ENCODE peak calls at places on chromosomes 16 and 17, in nine cellular contexts. R is GM12891, L is tibial nerve, I is transverse colon, W is ovary, T is heart left ventricle, O is NB4, X is body of pancreas, Z is IMR-90. U is an unnamed sample.

GRCh38 chr17:68771867-68772515 is 170.8 kb upstream of the FAM20A start:
- DNase-seq in T (no peak), I (no peak), L (peak; percentile 60), X (no peak), R (no peak), W (no peak), Z (peak; percentile 75), O (peak; percentile 65), U (no peak)

GRCh38 chr16:55030944-55031343 is 100.3 kb downstream of the IRX5 start:
- DNase-seq in R (no peak), T (no peak), W (no peak), L (no peak), Z (no peak), O (no peak), I (no peak), X (no peak), U (no peak)

GRCh38 chr17:6492892-6493674 is 48.8 kb downstream of the PIMREG start:
- DNase-seq in I (no peak), Z (no peak), W (peak; percentile 80), L (no peak), X (no peak), O (peak; percentile 11), T (no peak), R (no peak), U (no peak)

GRCh38 chr17:30225919-30226553 is 9.5 kb downstream of the SLC6A4 start:
- DNase-seq in Z (no peak), X (no peak), I (no peak), L (no peak), O (no peak), W (no peak), R (no peak), T (no peak), U (peak; percentile 73)

GRCh38 chr17:73142763-73143395 is 21.9 kb upstream of the SSTR2 start:
- DNase-seq in Z (peak; percentile 48), I (no peak), X (no peak), L (no peak), W (no peak), T (no peak), R (no peak), O (peak; percentile 91), U (no peak)

GRCh38 chr16:11692171-11692570 is 23.9 kb downstream of the SNN start:
- DNase-seq in I (no peak), W (no peak), Z (no peak), L (no peak), X (no peak), O (no peak), T (no peak), R (no peak), U (no peak)

GRCh38 chr17:29038511-29039300 is 4.2 kb upstream of the PIPOX start:
- DNase-seq in T (no peak), L (no peak), X (no peak), Z (no peak), I (no peak), R (no peak), O (no peak), W (no peak), U (no peak)

GRCh38 chr17:41325126-41325525 is 9.6 kb upstream of the KRTAP17-1 start:
- DNase-seq in X (no peak), O (no peak), T (no peak), I (no peak), W (no peak), Z (no peak), L (no peak), R (no peak), U (peak; percentile 42)

GRCh38 chr16:2236362-2237075 is at the start of gene DNASE1L2:
- DNase-seq in L (no peak), W (no peak), I (no peak), X (no peak), O (no peak), R (peak; percentile 50), Z (no peak), T (no peak), U (no peak)

GRCh38 chr17:16459850-16460550 is 32.0 kb downstream of the LRRC75A start:
- DNase-seq in T (no peak), Z (no peak), I (no peak), W (no peak), X (no peak), O (no peak), L (no peak), R (no peak), U (no peak)

GRCh38 chr16:67299269-67299668 is 19.9 kb downstream of the PLEKHG4 start:
- DNase-seq in W (no peak), T (no peak), I (no peak), L (no peak), R (no peak), O (no peak), Z (no peak), X (no peak), U (peak; percentile 23)
- TF ChIP-seq POLR2A in W (no peak), T (no peak), I (no peak), L (no peak), R (no peak), O (no peak), Z (no peak), X (no peak), U (no peak)

GRCh38 chr17:80262291-80262690 is 1.6 kb downstream of the RNF213 start:
- DNase-seq in X (no peak), Z (no peak), L (no peak), W (no peak), I (no peak), T (no peak), R (no peak), O (no peak), U (no peak)

GRCh38 chr17:80264793-80265075 is 4.1 kb downstream of the RNF213 start:
- DNase-seq in O (no peak), X (no peak), L (no peak), W (no peak), T (no peak), Z (no peak), R (no peak), I (no peak), U (no peak)

GRCh38 chr17:80264048-80264792 is 3.6 kb downstream of the RNF213 start:
- DNase-seq in L (no peak), Z (no peak), O (peak; percentile 60), T (no peak), W (no peak), I (peak; percentile 55), R (no peak), X (no peak), U (no peak)

GRCh38 chr17:80262775-80263244 is 2.2 kb downstream of the RNF213 start:
- DNase-seq in Z (no peak), T (no peak), I (no peak), X (no peak), O (no peak), R (no peak), L (no peak), W (peak; percentile 48), U (no peak)

DNA sequence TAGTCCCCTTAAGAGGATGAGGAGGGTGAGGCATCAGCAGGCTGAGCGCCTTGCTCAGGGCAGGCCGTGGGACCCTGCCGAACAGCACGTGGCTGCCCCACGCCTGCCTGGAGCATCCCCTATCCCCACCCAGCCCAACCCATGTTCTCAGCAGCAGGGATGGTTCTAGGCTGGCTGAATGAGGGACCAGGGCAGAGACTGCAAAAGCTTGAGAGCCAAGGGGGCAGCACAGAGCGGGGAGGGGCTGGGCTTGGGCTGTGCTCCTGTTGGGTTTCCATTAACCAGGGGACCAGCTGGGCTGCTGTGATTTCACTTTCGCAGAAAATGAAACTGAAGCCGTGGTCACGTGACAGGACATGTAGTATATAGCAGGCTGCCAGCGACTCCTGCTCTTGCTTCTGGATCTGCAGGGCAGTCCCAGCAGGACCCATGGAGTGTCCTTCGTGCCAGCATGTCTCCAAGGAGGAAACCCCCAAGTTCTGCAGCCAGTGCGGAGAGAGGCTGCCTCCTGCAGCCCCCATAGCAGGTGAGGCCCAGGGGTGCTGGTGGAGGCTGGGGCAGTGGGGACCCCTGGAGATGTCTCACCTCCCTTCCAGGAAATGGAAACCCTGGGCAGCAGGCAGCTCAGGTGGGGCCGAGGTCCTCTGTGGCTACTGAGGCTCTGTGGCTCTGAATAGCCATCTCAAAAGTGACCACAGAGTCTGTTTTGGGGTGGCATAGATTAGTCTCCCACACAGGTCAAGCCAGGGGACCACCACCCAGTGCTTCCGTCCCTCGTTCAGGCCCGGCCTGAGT is 2.8 kb downstream of the RNF213 start:
- DNase-seq in I (peak; percentile 94), O (peak; percentile 32), X (peak; percentile 79), Z (peak; percentile 89), R (peak; percentile 80), L (peak; percentile 92), T (peak; percentile 89), W (peak; percentile 84), U (peak; percentile 86)
- TF ChIP-seq POLR2A in I (peak; percentile 57), O (no peak), X (peak; percentile 87), Z (peak; percentile 44), R (peak; percentile 97), L (no peak), T (peak; percentile 58), W (no peak), U (peak; percentile 83)

DNA sequence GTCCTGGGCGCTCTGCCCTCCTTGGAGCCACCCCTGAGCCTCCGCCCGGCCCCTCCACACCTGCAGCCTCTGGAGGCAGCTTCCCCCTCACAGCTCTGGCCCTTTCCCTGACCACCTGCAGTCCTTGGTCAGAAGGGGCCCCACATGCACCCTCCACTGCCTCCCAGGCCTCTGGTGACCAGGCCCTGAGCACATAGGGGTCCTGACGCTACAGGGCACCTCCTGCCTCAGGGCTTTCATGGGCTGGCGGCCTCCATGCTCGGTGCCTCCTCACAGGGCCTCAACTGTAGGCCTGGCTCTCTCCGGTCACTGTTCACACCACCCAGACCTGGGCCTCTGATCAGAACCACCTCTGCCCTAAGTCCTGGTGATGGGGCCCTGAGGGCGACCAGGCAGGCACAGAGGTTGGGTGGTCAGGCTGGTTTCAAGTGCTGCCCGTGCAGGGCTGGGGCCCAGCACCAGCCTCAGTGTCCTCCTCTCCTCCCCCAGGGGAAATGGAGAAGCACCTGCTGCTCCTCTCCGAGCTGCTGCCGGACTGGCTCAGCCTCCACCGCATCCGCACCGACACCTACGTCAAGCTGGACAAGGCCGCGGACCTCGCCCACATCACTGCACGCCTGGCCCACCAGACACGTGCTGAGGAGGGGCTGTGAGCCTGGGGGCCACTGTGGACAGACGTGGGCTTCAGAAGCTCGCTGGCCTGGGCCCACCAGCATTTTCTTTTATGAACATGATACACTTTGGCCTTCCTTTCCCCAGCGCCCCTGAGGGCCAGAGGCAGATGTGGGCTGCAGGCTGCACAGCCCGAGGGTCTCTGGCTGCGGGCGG is 3.9 kb downstream of the APRT start:
- DNase-seq in L (no peak), Z (no peak), W (no peak), T (no peak), X (no peak), I (no peak), R (no peak), O (peak; percentile 55), U (no peak)
- TF ChIP-seq POLR2A in L (no peak), Z (no peak), W (no peak), T (no peak), X (no peak), I (no peak), R (no peak), O (no peak), U (no peak)

DNA sequence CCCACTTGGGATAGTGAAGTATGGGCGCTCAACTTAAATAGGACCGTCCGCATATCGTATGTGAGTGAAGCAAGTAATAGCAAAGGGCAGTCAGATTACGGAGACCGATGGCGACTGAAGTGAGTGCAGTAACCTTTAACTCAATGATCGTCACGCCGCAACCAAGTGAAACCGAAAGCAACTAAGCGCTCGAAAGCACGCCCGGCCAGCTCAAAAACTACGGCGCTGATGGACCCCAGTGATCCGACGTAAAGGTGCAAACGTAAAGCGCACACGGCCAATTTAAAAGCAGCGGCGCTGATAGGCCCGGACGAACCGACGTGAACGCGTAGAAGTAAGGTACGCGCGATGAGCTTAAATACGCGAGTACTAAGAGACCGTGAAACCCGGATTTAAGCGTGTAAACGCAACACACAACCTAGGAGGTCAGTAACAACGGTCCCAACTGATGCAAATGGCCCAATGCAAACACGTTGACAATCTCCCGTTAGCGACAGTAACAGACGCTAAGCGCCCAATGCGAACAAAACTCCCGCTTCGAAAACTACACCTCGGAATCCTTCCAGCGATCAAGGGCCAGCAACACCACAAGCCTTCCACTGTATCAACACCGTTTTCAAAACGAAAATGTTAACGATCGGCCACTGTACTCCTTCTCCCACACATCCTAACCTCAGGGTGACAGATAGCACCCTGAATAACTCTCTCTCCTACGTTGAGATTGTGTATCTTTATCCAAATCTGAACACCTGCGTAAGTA is 37.9 kb upstream of the ARL4D start:
- DNase-seq in O (peak; percentile 99), I (peak; percentile 96), W (no peak), Z (peak; percentile 100), R (peak; percentile 62), T (peak; percentile 93), L (peak; percentile 90), X (peak; percentile 97), U (peak; percentile 90)
- TF ChIP-seq POLR2A in O (peak; percentile 100), I (peak; percentile 100), W (peak; percentile 100), Z (peak; percentile 100), R (peak; percentile 100), T (peak; percentile 97), L (peak; percentile 99), X (peak; percentile 100), U (peak; percentile 98)

U was measured in Peyer's patch.